ENCODE peak calls at places on chromosomes 6 and 20, in four cellular contexts. One of them, this sample, is unnamed.

GRCh38 chr6:113856011-113856551 is 1.1 kb upstream of the MARCKS start:
- DNase-seq in gastrocnemius medialis: no peak
- DNase-seq in neuronal stem cell: peak; percentile 39
- DNase-seq in tibial artery: no peak
- DNase-seq in this sample: peak; percentile 50

GRCh38 chr6:133983099-133983939 is 30.3 kb downstream of the TBPL1 start:
- DNase-seq in gastrocnemius medialis: no peak
- DNase-seq in neuronal stem cell: no peak
- DNase-seq in tibial artery: no peak
- DNase-seq in this sample: no peak

GRCh38 chr6:20350215-20350614 is 51.5 kb upstream of the E2F3 start:
- DNase-seq in gastrocnemius medialis: no peak
- DNase-seq in neuronal stem cell: no peak
- DNase-seq in tibial artery: no peak
- DNase-seq in this sample: no peak

GRCh38 chr6:143675946-143676345 is 1.8 kb upstream of the PHACTR2 start:
- DNase-seq in gastrocnemius medialis: no peak
- DNase-seq in neuronal stem cell: no peak
- DNase-seq in tibial artery: no peak
- DNase-seq in this sample: no peak

GRCh38 chr6:130959938-130960337 is 103.1 kb downstream of the EPB41L2 start:
- DNase-seq in gastrocnemius medialis: no peak
- DNase-seq in neuronal stem cell: no peak
- DNase-seq in tibial artery: no peak
- DNase-seq in this sample: peak; percentile 9

GRCh38 chr6:109853951-109854350 is 124.2 kb upstream of the GPR6 start:
- DNase-seq in gastrocnemius medialis: no peak
- DNase-seq in neuronal stem cell: no peak
- DNase-seq in tibial artery: no peak
- DNase-seq in this sample: no peak

GRCh38 chr6:54291146-54291545 is 17.1 kb upstream of the TINAG start:
- DNase-seq in gastrocnemius medialis: no peak
- DNase-seq in neuronal stem cell: no peak
- DNase-seq in tibial artery: no peak
- DNase-seq in this sample: peak; percentile 25

GRCh38 chr20:53176133-53176532 is 204.0 kb downstream of the TSHZ2 start:
- DNase-seq in gastrocnemius medialis: no peak
- DNase-seq in neuronal stem cell: peak; percentile 24
- DNase-seq in tibial artery: no peak
- DNase-seq in this sample: no peak

GRCh38 chr6:167835260-167835659 is 8.5 kb downstream of the AFDN start:
- DNase-seq in gastrocnemius medialis: no peak
- DNase-seq in neuronal stem cell: no peak
- DNase-seq in tibial artery: no peak
- DNase-seq in this sample: no peak

GRCh38 chr6:167829513-167829912 is 2.8 kb downstream of the AFDN start:
- DNase-seq in gastrocnemius medialis: no peak
- DNase-seq in neuronal stem cell: no peak
- DNase-seq in tibial artery: no peak
- DNase-seq in this sample: no peak

GRCh38 chr6:167833396-167833763 is 6.7 kb downstream of the AFDN start:
- DNase-seq in gastrocnemius medialis: no peak
- DNase-seq in neuronal stem cell: no peak
- DNase-seq in tibial artery: no peak
- DNase-seq in this sample: no peak

GRCh38 chr6:167831281-167831680 is 4.6 kb downstream of the AFDN start:
- DNase-seq in gastrocnemius medialis: no peak
- DNase-seq in neuronal stem cell: no peak
- DNase-seq in tibial artery: no peak
- DNase-seq in this sample: no peak

GRCh38 chr6:167832497-167833395 is 6.0 kb downstream of the AFDN start:
- DNase-seq in gastrocnemius medialis: no peak
- DNase-seq in neuronal stem cell: no peak
- DNase-seq in tibial artery: no peak
- DNase-seq in this sample: no peak
- H3K4me3 ChIP-seq in gastrocnemius medialis: no peak overlapping the region
- H3K4me3 ChIP-seq in neuronal stem cell: no peak overlapping the region
- H3K4me3 ChIP-seq in tibial artery: no peak overlapping the region
- H3K4me3 ChIP-seq in this sample: no peak overlapping the region

GRCh38 chr20:34514897-34515483 is 1.2 kb upstream of the DYNLRB1 start:
- DNase-seq in gastrocnemius medialis: no peak
- DNase-seq in neuronal stem cell: no peak
- DNase-seq in tibial artery: no peak
- DNase-seq in this sample: no peak
- H3K4me3 ChIP-seq in gastrocnemius medialis: peak overlapping the region; percentile 81
- H3K4me3 ChIP-seq in neuronal stem cell: peak overlapping the region; percentile 81
- H3K4me3 ChIP-seq in tibial artery: peak overlapping the region; percentile 86
- H3K4me3 ChIP-seq in this sample: no peak overlapping the region

GRCh38 chr6:44264154-44265002 is 973 bp downstream of the NFKBIE start:
- DNase-seq in gastrocnemius medialis: no peak
- DNase-seq in neuronal stem cell: no peak
- DNase-seq in tibial artery: no peak
- DNase-seq in this sample: no peak
- H3K4me3 ChIP-seq in gastrocnemius medialis: peak overlapping the region; percentile 70
- H3K4me3 ChIP-seq in neuronal stem cell: peak overlapping the region; percentile 81
- H3K4me3 ChIP-seq in tibial artery: peak overlapping the region; percentile 64
- H3K4me3 ChIP-seq in this sample: peak overlapping the region; percentile 72

GRCh38 chr20:19981091-19981490 is 36.1 kb upstream of the NAA20 start:
- DNase-seq in gastrocnemius medialis: no peak
- DNase-seq in neuronal stem cell: no peak
- DNase-seq in tibial artery: no peak
- DNase-seq in this sample: peak; percentile 55

GRCh38 chr20:19977373-19977770 is 39.8 kb upstream of the NAA20 start:
- DNase-seq in gastrocnemius medialis: no peak
- DNase-seq in neuronal stem cell: no peak
- DNase-seq in tibial artery: no peak
- DNase-seq in this sample: peak; percentile 49

GRCh38 chr20:19975901-19976300 is 41.3 kb upstream of the NAA20 start:
- DNase-seq in gastrocnemius medialis: no peak
- DNase-seq in neuronal stem cell: no peak
- DNase-seq in tibial artery: no peak
- DNase-seq in this sample: peak; percentile 21

GRCh38 chr20:19976595-19977372 is 40.4 kb upstream of the NAA20 start:
- DNase-seq in gastrocnemius medialis: no peak
- DNase-seq in neuronal stem cell: no peak
- DNase-seq in tibial artery: peak; percentile 87
- DNase-seq in this sample: peak; percentile 83

DNA sequence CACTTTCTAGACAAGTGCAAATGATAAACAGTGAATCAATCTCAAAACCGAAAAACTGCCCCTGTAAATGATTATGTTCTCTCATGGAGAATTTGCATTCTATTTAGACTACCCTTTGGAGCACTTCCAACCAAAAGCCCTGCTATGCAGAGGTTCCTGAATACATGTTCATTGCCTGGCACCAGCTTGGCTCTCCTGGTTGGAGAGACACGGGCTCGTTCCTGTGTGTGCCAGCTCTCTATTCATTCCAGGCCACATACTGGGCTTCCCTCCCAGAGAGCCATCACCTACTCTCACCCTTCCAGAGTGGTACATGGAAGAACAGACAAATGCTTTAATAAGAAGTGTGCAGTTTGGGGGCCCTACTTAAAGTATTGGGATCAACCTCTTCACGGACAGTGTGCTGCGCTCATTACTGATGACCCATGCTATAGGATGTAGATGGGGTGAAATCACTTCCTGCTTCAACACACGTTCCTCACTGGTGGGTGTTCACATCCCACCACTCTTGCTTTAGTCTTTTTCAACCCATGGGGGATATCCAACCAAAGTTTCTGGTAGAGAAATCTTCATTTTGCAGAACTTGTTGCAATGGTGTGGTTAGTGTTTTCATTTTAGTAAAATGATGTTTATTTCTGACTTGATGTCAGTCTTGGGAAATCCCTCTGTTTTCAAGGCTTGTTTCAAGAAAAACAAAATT is 38.5 kb upstream of the NAA20 start:
- DNase-seq in gastrocnemius medialis: no peak
- DNase-seq in neuronal stem cell: no peak
- DNase-seq in tibial artery: no peak
- DNase-seq in this sample: peak; percentile 73
- H3K4me3 ChIP-seq in gastrocnemius medialis: no peak overlapping the region
- H3K4me3 ChIP-seq in neuronal stem cell: no peak overlapping the region
- H3K4me3 ChIP-seq in tibial artery: no peak overlapping the region
- H3K4me3 ChIP-seq in this sample: no peak overlapping the region

GRCh38 chr20:3238616-3239025 is 369 bp downstream of the SLC4A11 start:
- DNase-seq in gastrocnemius medialis: no peak
- DNase-seq in neuronal stem cell: peak; percentile 26
- DNase-seq in tibial artery: no peak
- DNase-seq in this sample: peak; percentile 20
- H3K4me3 ChIP-seq in gastrocnemius medialis: peak overlapping the region; percentile 50
- H3K4me3 ChIP-seq in neuronal stem cell: peak overlapping the region; percentile 88
- H3K4me3 ChIP-seq in tibial artery: peak overlapping the region; percentile 72
- H3K4me3 ChIP-seq in this sample: peak overlapping the region; percentile 48

GRCh38 chr20:50172347-50173013 is 18.1 kb upstream of the CEBPB start:
- DNase-seq in gastrocnemius medialis: peak; percentile 82
- DNase-seq in neuronal stem cell: peak; percentile 74
- DNase-seq in tibial artery: peak; percentile 95
- DNase-seq in this sample: peak; percentile 93
- H3K4me3 ChIP-seq in gastrocnemius medialis: peak overlapping the region; percentile 61
- H3K4me3 ChIP-seq in neuronal stem cell: peak overlapping the region; percentile 79
- H3K4me3 ChIP-seq in tibial artery: peak overlapping the region; percentile 61
- H3K4me3 ChIP-seq in this sample: peak overlapping the region; percentile 54

GRCh38 chr6:45786243-45786795 is 229.3 kb downstream of the CLIC5 start:
- DNase-seq in gastrocnemius medialis: no peak
- DNase-seq in neuronal stem cell: peak; percentile 70
- DNase-seq in tibial artery: no peak
- DNase-seq in this sample: no peak

GRCh38 chr6:45784250-45784649 is 231.4 kb downstream of the CLIC5 start:
- DNase-seq in gastrocnemius medialis: no peak
- DNase-seq in neuronal stem cell: no peak
- DNase-seq in tibial artery: no peak
- DNase-seq in this sample: no peak

GRCh38 chr6:45789238-45789637 is 226.4 kb downstream of the CLIC5 start:
- DNase-seq in gastrocnemius medialis: no peak
- DNase-seq in neuronal stem cell: no peak
- DNase-seq in tibial artery: no peak
- DNase-seq in this sample: no peak

GRCh38 chr6:45783716-45784115 is 231.9 kb downstream of the CLIC5 start:
- DNase-seq in gastrocnemius medialis: no peak
- DNase-seq in neuronal stem cell: no peak
- DNase-seq in tibial artery: no peak
- DNase-seq in this sample: peak; percentile 9

DNA sequence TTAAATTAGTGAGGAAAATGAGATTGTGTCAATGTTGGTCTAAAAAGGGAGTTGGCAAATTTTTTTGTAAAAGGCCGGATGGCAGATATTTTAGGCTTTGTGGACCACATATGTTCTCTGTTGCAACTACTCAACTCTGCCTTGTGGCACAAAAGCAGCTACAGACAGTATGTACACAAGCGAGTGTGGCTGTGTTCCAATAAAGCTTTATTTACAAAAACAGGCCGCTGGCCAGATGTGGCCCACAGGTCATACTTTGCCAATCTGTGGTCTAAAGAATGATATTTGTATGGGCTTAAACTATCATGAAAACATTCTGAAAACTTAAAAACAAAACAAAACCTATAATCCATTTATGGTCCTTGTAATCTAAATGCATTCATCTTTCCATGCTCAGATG is 228.3 kb downstream of the CLIC5 start:
- DNase-seq in gastrocnemius medialis: no peak
- DNase-seq in neuronal stem cell: no peak
- DNase-seq in tibial artery: no peak
- DNase-seq in this sample: no peak
- H3K4me3 ChIP-seq in gastrocnemius medialis: no peak overlapping the region
- H3K4me3 ChIP-seq in neuronal stem cell: no peak overlapping the region
- H3K4me3 ChIP-seq in tibial artery: no peak overlapping the region
- H3K4me3 ChIP-seq in this sample: no peak overlapping the region